ENCODE peak calls at places on chromosomes 11 and 22, in ten cellular contexts. Y is astrocyte of the spinal cord, W is GM12865, E is choroid plexus epithelial cell, H is left ventricle myocardium inferior, Q is transverse colon, F is retinal pigment epithelial cell, Z is IMR-90, M is kidney epithelial cell, B is heart left ventricle. O is an unnamed sample.
A peak's percentile ranks its signal among the peaks of the same experiment; 100 is the strongest.

GRCh38 chr22:19911540-19912235 is 29.9 kb upstream of the COMT start:
- DNase-seq in Q (no peak), H (no peak), B (no peak), Z (no peak), M (no peak), E (no peak), W (no peak), Y (no peak), F (no peak), O (no peak)

GRCh38 chr22:19941365-19942070 is at the start of the genes COMT and TXNRD2:
- DNase-seq in B (peak; percentile 91), M (no peak), W (peak; percentile 86), E (peak; percentile 60), Q (peak; percentile 78), Y (peak; percentile 55), H (peak; percentile 82), F (no peak), Z (peak; percentile 57), O (peak; percentile 60)

GRCh38 chr11:33721291-33721840 is 14.9 kb downstream of the CD59 start:
- DNase-seq in M (no peak), Q (no peak), W (no peak), F (no peak), H (no peak), B (no peak), E (no peak), Y (peak; percentile 67), Z (peak; percentile 79), O (peak; percentile 70)

GRCh38 chr22:50691521-50691920 is 18.9 kb downstream of the SHANK3 start:
- DNase-seq in Y (peak; percentile 35), F (no peak), Z (peak; percentile 44), E (peak; percentile 66), W (peak; percentile 56), B (no peak), M (no peak), H (no peak), Q (peak; percentile 23), O (peak; percentile 71)

GRCh38 chr11:2096001-2096918 is 42.9 kb downstream of the IGF2 start:
- DNase-seq in Y (peak; percentile 71), Q (no peak), M (no peak), B (peak; percentile 44), Z (peak; percentile 50), H (no peak), E (peak; percentile 65), W (no peak), F (no peak), O (peak; percentile 31)

GRCh38 chr22:46980392-46980791 is 217.9 kb downstream of the TBC1D22A start:
- DNase-seq in H (no peak), E (no peak), F (no peak), Q (no peak), Z (no peak), B (no peak), M (no peak), W (no peak), Y (no peak), O (no peak)

GRCh38 chr11:1082728-1083620 is 8.3 kb downstream of the MUC2 start:
- DNase-seq in B (peak; percentile 63), Z (no peak), W (no peak), Q (no peak), Y (no peak), M (no peak), F (no peak), H (peak; percentile 7), E (no peak), O (no peak)

GRCh38 chr11:10478574-10479550 is 23.8 kb downstream of the AMPD3 start:
- DNase-seq in Z (no peak), Y (no peak), M (no peak), E (no peak), H (no peak), W (no peak), F (no peak), B (no peak), Q (no peak), O (no peak)

GRCh38 chr22:47631571-47632102 is 869.2 kb downstream of the TBC1D22A start:
- DNase-seq in Q (no peak), W (no peak), F (no peak), B (no peak), M (no peak), H (no peak), E (no peak), Y (no peak), Z (no peak), O (no peak)

GRCh38 chr11:28463826-28464225 is 355.6 kb downstream of the METTL15 start:
- DNase-seq in F (no peak), W (no peak), Q (no peak), Y (peak; percentile 45), H (no peak), Z (peak; percentile 97), M (no peak), B (no peak), E (peak; percentile 71), O (no peak)

GRCh38 chr11:77705195-77705876 is 67.7 kb upstream of the CLNS1A start:
- DNase-seq in Y (peak; percentile 32), Q (no peak), H (no peak), B (no peak), Z (peak; percentile 69), M (peak; percentile 85), F (peak; percentile 29), E (peak; percentile 60), W (no peak), O (peak; percentile 74)

GRCh38 chr22:27250418-27250817 is 551.1 kb downstream of the MN1 start:
- DNase-seq in E (no peak), Q (no peak), M (no peak), W (no peak), H (no peak), Z (no peak), Y (no peak), B (no peak), F (no peak), O (no peak)

GRCh38 chr11:121886956-121887355 is 229.1 kb downstream of the BLID start:
- DNase-seq in F (no peak), B (no peak), Q (no peak), M (no peak), W (no peak), H (no peak), Z (no peak), E (no peak), Y (no peak), O (no peak)

GRCh38 chr11:60447070-60447469 is 8.6 kb upstream of the MS4A1 start:
- DNase-seq in W (no peak), Z (no peak), Y (no peak), B (no peak), H (no peak), M (no peak), E (no peak), Q (no peak), F (no peak), O (no peak)
- H3K4me3 ChIP-seq in W (no peak overlapping the region), Z (no peak overlapping the region), Y (no peak overlapping the region), B (no peak overlapping the region), H (no peak overlapping the region), M (no peak overlapping the region), E (no peak overlapping the region), Q (no peak overlapping the region), F (no peak overlapping the region), O (no peak overlapping the region)

DNA sequence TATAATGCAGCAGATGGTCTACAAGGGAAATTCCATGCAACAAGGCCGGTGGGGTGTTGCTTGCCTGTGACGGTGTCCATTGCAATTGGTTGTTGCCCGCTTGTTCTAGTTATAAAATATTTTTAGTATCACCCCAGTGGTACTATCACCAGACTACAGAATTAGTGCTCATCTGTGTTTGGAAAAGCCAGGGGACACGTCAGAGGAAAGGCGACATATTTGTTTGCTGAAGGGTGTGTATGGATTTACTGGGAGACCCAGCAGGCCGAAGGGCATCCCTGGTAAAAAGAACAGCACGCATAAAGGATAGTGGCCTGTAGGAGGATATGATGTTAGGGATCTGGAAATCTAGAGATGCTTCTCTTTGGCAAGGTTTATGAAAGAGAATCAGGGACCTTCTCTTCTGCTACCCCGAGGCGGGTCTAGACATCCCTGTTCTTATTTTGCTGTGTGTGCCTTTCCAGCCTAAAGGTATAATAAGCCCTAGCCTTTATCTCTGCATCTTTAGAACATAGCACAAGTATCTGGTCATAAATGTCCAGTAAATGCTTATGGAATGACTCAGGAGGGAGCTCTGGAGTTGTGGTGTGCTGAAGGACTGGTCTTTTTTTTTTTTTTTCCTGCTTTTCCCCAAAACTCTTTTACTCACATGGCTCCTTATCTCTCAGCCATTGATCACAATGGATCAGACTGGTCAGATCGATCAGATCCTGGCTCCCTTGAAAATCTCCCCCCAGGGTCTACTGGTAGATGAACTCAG is 90.9 kb downstream of the LDLRAD3 start:
- DNase-seq in E (peak; percentile 86), H (no peak), Z (peak; percentile 90), Y (peak; percentile 77), B (no peak), Q (no peak), M (peak; percentile 61), W (no peak), F (no peak), O (peak; percentile 78)
- TF ChIP-seq CTCF in E (peak; percentile 7), H (no peak), Z (no peak), Y (peak; percentile 1), B (no peak), Q (no peak), M (no peak), W (no peak), F (no peak), O (no peak)

DNA sequence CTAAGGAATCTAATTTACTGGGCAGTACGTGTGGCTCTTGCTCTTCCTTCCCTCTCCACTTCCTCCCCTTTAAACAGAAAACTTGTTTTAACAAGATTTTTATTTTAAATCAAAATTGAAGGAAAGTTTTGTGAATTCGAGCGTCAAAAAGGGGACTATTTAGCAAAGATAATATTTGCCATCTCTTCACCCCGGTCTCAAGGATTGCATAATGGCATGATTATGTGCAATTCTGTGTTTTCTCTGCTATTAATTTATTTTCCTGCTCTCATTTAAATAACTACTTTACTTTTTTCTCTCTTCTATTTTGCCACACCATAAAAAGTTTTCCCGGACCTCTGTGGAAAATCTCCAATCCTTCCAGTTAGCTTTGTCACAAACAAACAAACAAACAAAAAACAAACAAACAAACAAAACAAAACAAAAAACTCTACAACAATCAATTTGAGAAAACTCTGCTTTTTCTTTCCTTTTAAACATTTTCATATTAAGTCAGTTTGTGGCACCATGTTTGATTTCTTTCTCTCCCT is 10.2 kb upstream of the PAX6 start:
- DNase-seq in Z (no peak), H (no peak), W (no peak), E (no peak), Q (no peak), M (no peak), B (no peak), Y (no peak), F (no peak), O (no peak)
- H3K4me3 ChIP-seq in Z (no peak overlapping the region), H (no peak overlapping the region), W (no peak overlapping the region), E (no peak overlapping the region), Q (no peak overlapping the region), M (no peak overlapping the region), B (no peak overlapping the region), Y (no peak overlapping the region), F (no peak overlapping the region), O (no peak overlapping the region)

DNA sequence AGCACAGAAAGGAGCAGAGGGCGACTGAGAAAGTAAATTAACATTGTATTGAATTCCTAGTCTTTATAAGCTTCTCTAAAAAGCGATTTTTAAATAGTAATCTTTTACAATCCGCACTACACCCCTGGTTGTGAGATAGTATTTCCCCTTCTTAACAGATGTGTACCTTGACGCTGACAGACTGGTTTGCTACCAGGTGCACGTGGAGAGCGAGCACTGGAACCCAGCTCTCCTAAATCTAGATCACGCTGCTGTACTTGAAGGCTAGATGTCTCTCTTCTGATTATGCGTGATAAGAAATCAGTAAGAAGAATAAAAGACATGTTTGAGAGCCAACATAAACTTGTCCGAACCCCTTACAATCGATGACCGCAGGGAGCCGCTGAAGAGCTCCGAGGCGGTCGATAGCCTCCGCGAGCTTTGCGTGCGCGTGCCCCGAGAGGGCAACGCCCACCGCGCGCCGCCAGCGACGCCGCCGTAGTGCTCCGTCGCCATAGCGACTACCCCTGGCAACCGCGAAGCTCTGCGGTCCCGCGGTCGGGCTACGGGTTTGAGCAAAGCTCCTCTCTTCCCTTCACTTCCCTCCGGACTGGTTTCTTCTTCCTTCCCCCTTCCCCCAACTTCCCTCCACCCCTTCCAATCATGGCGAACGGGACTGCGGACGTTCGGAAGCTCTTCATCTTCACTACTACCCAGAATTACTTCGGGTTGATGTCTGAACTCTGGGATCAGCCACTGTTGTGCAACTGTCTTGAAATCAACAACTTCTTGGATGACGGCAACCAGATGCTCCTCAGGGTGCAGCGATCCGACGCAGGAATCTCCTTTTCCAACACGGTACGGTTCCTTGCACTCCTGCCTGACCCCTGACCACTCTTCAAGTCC is at the start of gene DYNC2H1:
- DNase-seq in Z (peak; percentile 91), F (peak; percentile 74), Q (peak; percentile 88), M (peak; percentile 71), Y (peak; percentile 93), W (peak; percentile 91), B (peak; percentile 95), E (peak; percentile 95), H (peak; percentile 87), O (peak; percentile 95)
- TF ChIP-seq CTCF in Z (peak; percentile 59), F (peak; percentile 58), Q (peak; percentile 52), M (peak; percentile 58), Y (peak; percentile 58), W (peak; percentile 44), B (peak; percentile 40), E (peak; percentile 65), H (peak; percentile 69), O (peak; percentile 50)

O was measured in fibroblast of pulmonary artery.